ENCODE peak calls at places on chromosomes 13 and 19, in eight cellular contexts. W is WTC11, B is IMR-90, U is cardiac fibroblast, A is kidney, V is gastrocnemius medialis, X is GM06990, C is lung. L is an unnamed sample.

GRCh38 chr19:771332-771785 is 20.4 kb downstream of the MISP start:
- DNase-seq in W (no peak), X (no peak), C (no peak), U (peak; percentile 70), V (no peak), A (peak; percentile 78), B (peak; percentile 43), L (peak; percentile 69)

GRCh38 chr13:31008400-31009115 is 76.1 kb downstream of the TEX26 start:
- DNase-seq in C (no peak), U (peak; percentile 26), A (no peak), W (no peak), V (no peak), X (no peak), B (peak; percentile 48), L (peak; percentile 73)

GRCh38 chr13:41356788-41357187 is 45.7 kb downstream of the NAA16 start:
- DNase-seq in V (no peak), U (peak; percentile 16), A (no peak), X (no peak), W (no peak), B (no peak), C (no peak), L (no peak)

GRCh38 chr13:102830646-102831045 is 15.2 kb upstream of the ERCC5 start:
- DNase-seq in A (no peak), X (no peak), W (no peak), V (no peak), B (no peak), U (peak; percentile 41), C (no peak), L (peak; percentile 42)

GRCh38 chr13:79724348-79725103 is 243.6 kb downstream of the NDFIP2 start:
- DNase-seq in X (no peak), W (no peak), V (peak; percentile 33), B (no peak), C (no peak), A (no peak), U (peak; percentile 55), L (no peak)

GRCh38 chr13:99063952-99064351 is 86.1 kb upstream of the DOCK9 start:
- DNase-seq in A (no peak), B (peak; percentile 35), U (peak; percentile 58), C (no peak), X (peak; percentile 30), V (no peak), W (no peak), L (peak; percentile 55)

GRCh38 chr19:6424190-6424938 is at the start of gene KHSRP:
- DNase-seq in B (no peak), V (no peak), C (no peak), X (peak; percentile 99), U (no peak), A (no peak), W (no peak), L (no peak)

GRCh38 chr19:30092721-30093569 is 150.9 kb downstream of the URI1 start:
- DNase-seq in C (no peak), W (no peak), X (no peak), A (no peak), U (no peak), B (no peak), V (no peak), L (no peak)

GRCh38 chr13:99131410-99131809 is 69.2 kb upstream of the UBAC2 start:
- DNase-seq in W (no peak), A (no peak), X (no peak), B (no peak), U (no peak), C (no peak), V (no peak), L (no peak)

GRCh38 chr19:20051841-20052768 is 12.8 kb upstream of the ZNF682 start:
- DNase-seq in A (peak; percentile 99), X (peak; percentile 60), B (peak; percentile 96), C (peak; percentile 96), W (peak; percentile 99), U (peak; percentile 98), V (peak; percentile 86), L (peak; percentile 100)
- TF ChIP-seq CTCF in A (peak; percentile 13), X (no peak), B (no peak), C (no peak), W (no peak), U (no peak), V (no peak), L (no peak)

GRCh38 chr13:61470801-61471200 is 55.2 kb upstream of the PCDH20 start:
- DNase-seq in U (no peak), V (no peak), A (no peak), X (no peak), W (no peak), B (no peak), C (no peak), L (no peak)

GRCh38 chr13:61463027-61463426 is 47.4 kb upstream of the PCDH20 start:
- DNase-seq in X (no peak), V (no peak), B (no peak), U (no peak), W (no peak), A (no peak), C (no peak), L (no peak)

DNA sequence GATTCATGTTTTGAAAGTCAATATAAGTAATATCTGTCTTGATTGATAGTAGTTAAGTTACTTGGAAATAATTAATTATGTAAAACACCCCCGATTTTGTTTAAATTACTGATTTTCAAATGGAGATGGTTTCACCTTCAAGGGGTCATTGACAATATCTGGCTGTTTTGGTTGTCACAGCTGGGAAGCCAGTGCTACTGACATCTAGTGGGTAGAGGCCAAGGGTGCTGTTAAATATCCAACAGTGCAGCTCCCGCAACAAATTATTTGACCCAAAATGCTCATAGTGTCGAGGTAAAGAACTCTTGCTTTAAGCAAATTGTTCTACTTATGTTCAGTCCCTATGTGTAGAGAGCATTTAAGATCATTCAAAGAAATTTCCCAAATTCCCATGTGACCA is 50.6 kb upstream of the PCDH20 start:
- DNase-seq in A (no peak), B (no peak), X (no peak), C (no peak), U (no peak), V (no peak), W (peak; percentile 25), L (no peak)
- TF ChIP-seq CTCF in A (no peak), B (no peak), X (no peak), C (no peak), U (no peak), V (no peak), W (no peak), L (no peak)

GRCh38 chr13:26075498-26075897 is 23.7 kb upstream of the SHISA2 start:
- DNase-seq in C (no peak), U (no peak), V (no peak), W (no peak), A (no peak), B (no peak), X (no peak), L (peak; percentile 30)
- TF ChIP-seq CTCF in C (no peak), U (no peak), V (no peak), W (no peak), A (no peak), B (no peak), X (no peak), L (peak; percentile 23)

DNA sequence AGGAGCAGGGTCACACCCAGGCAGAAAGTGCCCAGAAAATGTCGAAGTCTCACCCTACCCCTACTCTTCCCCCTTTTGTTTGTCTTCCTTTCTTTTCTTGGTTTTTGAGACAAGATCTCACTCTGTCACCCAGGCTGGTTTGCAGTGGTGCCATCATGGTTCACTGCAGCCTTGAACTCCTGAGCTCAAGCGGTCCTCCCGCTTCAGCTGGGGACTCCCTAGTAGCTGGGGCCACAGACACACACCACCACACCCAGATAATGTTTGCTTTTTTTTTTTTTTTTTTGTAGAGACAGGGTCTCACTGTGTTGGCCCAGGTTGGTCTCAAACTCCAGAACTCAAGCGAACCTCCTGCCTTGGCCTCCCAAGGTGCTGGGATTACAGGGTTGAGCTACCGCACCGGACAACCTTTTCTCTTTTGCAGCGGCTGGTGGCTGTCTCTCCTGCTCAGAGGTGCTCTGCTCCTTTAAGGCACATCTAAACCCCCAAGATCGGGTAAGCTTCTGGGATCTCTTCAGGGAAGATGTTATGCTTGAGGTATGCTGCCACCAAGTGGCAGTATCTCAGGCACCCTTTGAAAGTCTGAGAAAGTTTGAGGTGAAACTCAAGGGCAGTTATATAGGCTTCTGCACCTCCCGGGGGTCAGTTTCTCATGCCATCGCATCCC is 22.4 kb upstream of the EBI3 start:
- DNase-seq in B (peak; percentile 54), A (no peak), X (no peak), W (no peak), U (peak; percentile 68), C (no peak), V (no peak), L (peak; percentile 71)
- TF ChIP-seq CTCF in B (peak; percentile 54), A (no peak), X (peak; percentile 53), W (no peak), U (peak; percentile 51), C (no peak), V (no peak), L (peak; percentile 58)